ENCODE peak calls at places on chromosomes 7 and 10, in seven cellular contexts. K is transverse colon, F is heart left ventricle, R is choroid plexus epithelial cell, V is spleen, U is bronchial epithelial cell, P is HCT116. Q is an unnamed sample.

GRCh38 chr7:142528608-142529408 is 220.5 kb upstream of the PRSS1 start:
- DNase-seq in U (no peak), V (no peak), R (no peak), F (no peak), K (no peak), P (no peak), Q (no peak)

GRCh38 chr10:16843252-16843870 is 26.1 kb upstream of the RSU1 start:
- DNase-seq in F (peak), K (no peak), P (peak), U (peak), R (peak), V (no peak), Q (peak)

GRCh38 chr7:78444267-78444666 is 645.7 kb downstream of the PHTF2 start:
- DNase-seq in P (no peak), K (no peak), V (no peak), R (no peak), F (no peak), U (no peak), Q (no peak)

GRCh38 chr7:76310102-76310957 is 7.9 kb downstream of the HSPB1 start:
- DNase-seq in F (no peak), K (peak), P (no peak), V (no peak), U (no peak), R (no peak), Q (no peak)

GRCh38 chr10:31906039-31906438 is 22.6 kb downstream of the ARHGAP12 start:
- DNase-seq in V (no peak), U (no peak), R (no peak), F (no peak), K (no peak), P (no peak), Q (no peak)

GRCh38 chr10:73892314-73893080 is 18.1 kb upstream of the CAMK2G start:
- DNase-seq in K (no peak), P (no peak), F (no peak), U (no peak), V (no peak), R (peak), Q (no peak)

GRCh38 chr10:52216852-52217251 is 97.2 kb upstream of the DKK1 start:
- DNase-seq in V (no peak), U (peak), F (no peak), R (peak), K (peak), P (no peak), Q (peak)

GRCh38 chr10:29470355-29470705 is 164.4 kb downstream of the SVIL start:
- DNase-seq in R (peak), P (no peak), F (no peak), K (no peak), V (no peak), U (no peak), Q (no peak)

GRCh38 chr7:26696161-26696560 is 168.2 kb downstream of the SKAP2 start:
- DNase-seq in K (no peak), R (no peak), F (no peak), U (no peak), P (no peak), V (no peak), Q (no peak)

GRCh38 chr10:118853916-118854315 is 99.1 kb upstream of the CACUL1 start:
- DNase-seq in U (no peak), V (no peak), R (no peak), F (no peak), P (no peak), K (no peak), Q (no peak)

GRCh38 chr10:46028584-46029570 is 1.5 kb downstream of the NCOA4 start:
- DNase-seq in K (peak), V (no peak), R (peak), P (peak), U (peak), F (no peak), Q (no peak)

GRCh38 chr7:19403691-19404090 is 258.5 kb upstream of the FERD3L start:
- DNase-seq in K (no peak), R (no peak), P (no peak), U (no peak), V (no peak), F (no peak), Q (no peak)

GRCh38 chr7:1933066-1933835 is 263.2 kb downstream of the ELFN1 start:
- DNase-seq in P (no peak), F (no peak), K (no peak), U (no peak), V (peak), R (no peak), Q (no peak)

GRCh38 chr7:88115258-88116195 is 104.3 kb downstream of the SRI start:
- DNase-seq in R (peak), K (no peak), F (no peak), V (no peak), U (no peak), P (no peak), Q (no peak)

GRCh38 chr10:130250127-130250526 is 113.9 kb downstream of the GLRX3 start:
- DNase-seq in F (no peak), P (no peak), K (no peak), R (no peak), U (no peak), V (no peak), Q (no peak)

GRCh38 chr7:130872756-130873448 is 138.9 kb upstream of the KLF14 start:
- DNase-seq in F (no peak), R (no peak), K (no peak), P (no peak), U (no peak), V (no peak), Q (no peak)

GRCh38 chr7:21030237-21030636 is 243.6 kb upstream of the SP8 start:
- DNase-seq in V (no peak), K (no peak), U (no peak), F (no peak), P (no peak), R (no peak), Q (no peak)

GRCh38 chr7:73871163-73872011 is 10.4 kb downstream of the TMEM270 start:
- DNase-seq in V (no peak), P (no peak), R (no peak), U (no peak), K (peak), F (no peak), Q (no peak)

GRCh38 chr7:117004899-117005298 is 51.6 kb downstream of the ST7 start:
- DNase-seq in F (no peak), K (no peak), U (no peak), R (peak), V (no peak), P (no peak), Q (no peak)

GRCh38 chr10:133405844-133406527 is 12.0 kb downstream of the MTG1 start:
- DNase-seq in P (no peak), R (peak), K (no peak), U (no peak), V (no peak), F (no peak), Q (no peak)

GRCh38 chr7:150955519-150956394 is 22.4 kb downstream of the KCNH2 start:
- DNase-seq in K (peak), F (peak), P (no peak), V (no peak), U (no peak), R (no peak), Q (no peak)

GRCh38 chr7:73329861-73330581 is 2.1 kb downstream of the FKBP6 start:
- DNase-seq in R (peak), K (no peak), F (no peak), V (no peak), U (peak), P (no peak), Q (no peak)

GRCh38 chr7:142626420-142627035 is 122.7 kb upstream of the PRSS1 start:
- DNase-seq in R (peak), K (peak), V (peak), U (peak), P (peak), F (peak), Q (no peak)

GRCh38 chr7:151408839-151409554 is 841 bp downstream of the WDR86 start:
- DNase-seq in F (no peak), P (no peak), U (peak), V (peak), R (peak), K (peak), Q (no peak)

GRCh38 chr7:38796636-38797501 is 112.1 kb downstream of the VPS41 start:
- DNase-seq in U (peak), K (peak), P (peak), F (peak), V (no peak), R (peak), Q (no peak)
- TF ChIP-seq CTCF in U (peak), K (peak), P (peak), F (peak), V (peak), R (peak), Q (peak)

DNA sequence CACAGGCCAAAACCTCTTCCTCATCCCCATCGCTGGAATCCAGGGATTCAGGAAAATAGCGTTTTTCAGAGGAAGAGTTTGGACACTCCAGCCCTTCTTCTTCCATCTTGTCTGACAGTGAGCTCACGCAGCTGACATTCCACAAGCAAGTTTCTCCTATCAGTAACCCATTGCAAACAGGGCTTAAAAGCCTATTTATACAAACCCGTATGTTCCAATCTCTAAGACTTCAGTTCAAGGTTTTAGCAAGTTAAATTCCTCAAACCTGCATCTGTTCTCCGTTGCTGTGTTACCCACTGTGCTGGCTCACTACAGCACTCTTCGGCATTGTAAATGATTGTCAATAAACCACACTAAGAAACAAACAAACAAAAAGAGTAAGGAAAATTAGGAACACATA is 373 bp downstream of the DHX32 start:
- DNase-seq in V (no peak), P (no peak), R (peak), F (no peak), U (no peak), K (no peak), Q (no peak)
- H3K4me3 ChIP-seq in V (no peak), P (no peak), R (no peak), F (peak), U (no peak), K (no peak), Q (no peak)

GRCh38 chr10:61752111-61753011 is 89.6 kb downstream of the CABCOCO1 start:
- DNase-seq in R (peak), P (peak), K (no peak), V (no peak), U (peak), F (no peak), Q (no peak)
- TF ChIP-seq CTCF in R (no peak), P (no peak), K (no peak), V (no peak), U (no peak), F (no peak), Q (no peak)

GRCh38 chr10:114631678-114632417 is 26.2 kb downstream of the ABLIM1 start:
- DNase-seq in P (no peak), V (peak), U (no peak), R (no peak), F (peak), K (peak), Q (no peak)
- H3K4me3 ChIP-seq in P (peak), V (peak), U (peak), R (peak), F (peak), K (peak), Q (no peak)

DNA sequence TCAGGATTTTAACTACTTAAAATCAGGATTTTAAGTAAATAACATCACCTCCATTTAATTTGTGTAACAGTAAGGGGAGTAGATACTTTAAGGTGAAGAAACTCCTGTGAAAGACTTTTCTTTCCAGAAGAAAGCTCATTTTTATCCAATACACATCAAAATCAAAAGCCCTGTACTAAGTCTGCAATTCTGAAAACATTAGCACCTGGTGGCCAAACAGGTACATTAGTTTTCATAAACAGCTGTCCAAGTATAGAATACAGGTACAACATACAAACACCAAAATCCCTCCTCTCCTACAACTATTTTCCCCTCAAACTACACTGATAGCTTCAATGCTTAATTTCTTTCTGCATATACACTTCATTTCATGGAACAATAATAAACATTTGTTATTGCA is 22.9 kb downstream of the FAM3C start:
- DNase-seq in F (no peak), K (no peak), V (no peak), R (no peak), U (no peak), P (no peak), Q (no peak)
- TF ChIP-seq CTCF in F (no peak), K (peak), V (no peak), R (no peak), U (peak), P (no peak), Q (no peak)

DNA sequence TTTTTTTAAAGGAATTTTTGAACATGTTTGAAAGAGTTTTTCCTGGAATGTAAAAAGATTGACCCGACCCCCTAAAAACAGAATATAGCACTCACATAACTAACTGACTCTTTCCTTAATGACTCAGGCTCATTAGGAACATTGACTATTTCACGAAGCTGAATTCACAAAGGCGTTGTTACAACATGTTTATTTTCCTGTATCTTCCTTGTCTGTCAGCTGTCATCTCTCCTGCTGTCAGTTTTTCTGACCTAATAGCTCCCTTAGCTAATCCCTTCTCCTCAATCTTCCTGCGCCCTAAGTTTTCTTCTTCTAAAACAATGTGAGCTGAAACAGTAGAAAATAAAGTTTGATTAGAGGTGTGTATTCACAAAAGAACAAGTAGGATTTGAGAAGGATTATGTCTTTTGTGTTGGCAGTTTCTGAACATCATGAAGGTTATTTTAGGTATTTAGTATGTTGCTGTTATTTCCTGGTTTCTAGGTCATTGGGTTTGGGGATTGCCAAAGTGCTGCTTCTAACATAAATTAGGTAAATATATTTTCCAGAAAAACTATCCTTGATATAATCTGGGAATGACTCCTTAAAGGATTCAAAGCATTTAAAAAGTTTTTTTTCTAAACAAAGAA is 4.6 kb upstream of the MDFIC start:
- DNase-seq in R (no peak), K (no peak), F (no peak), P (no peak), U (peak), V (no peak), Q (no peak)
- H3K4me3 ChIP-seq in R (no peak), K (no peak), F (no peak), P (no peak), U (no peak), V (no peak), Q (no peak)

DNA sequence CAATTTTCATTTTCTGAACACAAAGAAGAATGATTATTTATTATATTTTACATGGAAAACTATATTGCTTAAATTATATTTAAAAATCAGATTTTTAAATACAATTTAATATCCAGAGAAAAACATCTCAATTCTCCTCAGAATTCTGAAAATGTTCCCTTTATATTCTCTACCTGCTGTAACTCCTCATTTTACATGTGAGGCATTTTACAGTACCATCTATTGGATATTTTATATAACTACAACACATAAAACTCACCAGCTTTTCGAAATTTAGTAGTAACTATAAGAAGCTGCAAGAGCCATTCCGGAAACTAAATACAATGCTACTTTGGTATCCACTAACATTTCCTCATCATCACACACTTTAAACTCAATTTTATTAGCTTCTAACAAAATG is 264.6 kb downstream of the DGKB start:
- DNase-seq in U (peak), P (no peak), K (no peak), R (peak), V (no peak), F (no peak), Q (no peak)
- TF ChIP-seq CTCF in U (no peak), P (no peak), K (no peak), R (no peak), V (no peak), F (no peak), Q (no peak)

GRCh38 chr7:37346761-37347160 is 101.9 kb downstream of the ELMO1 start:
- DNase-seq in P (no peak), R (no peak), K (no peak), V (no peak), F (no peak), U (no peak), Q (no peak)

GRCh38 chr7:37341033-37341630 is 107.5 kb downstream of the ELMO1 start:
- DNase-seq in R (no peak), P (no peak), F (no peak), K (no peak), V (no peak), U (no peak), Q (no peak)

GRCh38 chr7:37342170-37342569 is 106.5 kb downstream of the ELMO1 start:
- DNase-seq in R (no peak), U (no peak), V (no peak), K (no peak), P (no peak), F (no peak), Q (no peak)

GRCh38 chr7:37344886-37345579 is 103.6 kb downstream of the ELMO1 start:
- DNase-seq in U (no peak), V (no peak), P (no peak), F (no peak), K (no peak), R (no peak), Q (no peak)

GRCh38 chr7:37342665-37343471 is 105.8 kb downstream of the ELMO1 start:
- DNase-seq in K (peak), R (no peak), V (peak), P (no peak), U (no peak), F (no peak), Q (no peak)
- H3K4me3 ChIP-seq in K (no peak), R (no peak), V (peak), P (no peak), U (no peak), F (peak), Q (no peak)

GRCh38 chr7:90580051-90580450 is 16.1 kb upstream of the CDK14 start:
- DNase-seq in U (peak), K (no peak), F (no peak), R (no peak), V (no peak), P (no peak), Q (no peak)

GRCh38 chr7:90582164-90582563 is 14.0 kb upstream of the CDK14 start:
- DNase-seq in K (no peak), U (peak), P (no peak), V (no peak), F (no peak), R (no peak), Q (no peak)

GRCh38 chr7:90574136-90574819 is 21.8 kb upstream of the CDK14 start:
- DNase-seq in K (no peak), U (no peak), F (peak), R (peak), V (no peak), P (no peak), Q (no peak)

GRCh38 chr7:90574820-90575187 is 21.3 kb upstream of the CDK14 start:
- DNase-seq in U (no peak), P (no peak), F (no peak), V (no peak), R (no peak), K (no peak), Q (no peak)

DNA sequence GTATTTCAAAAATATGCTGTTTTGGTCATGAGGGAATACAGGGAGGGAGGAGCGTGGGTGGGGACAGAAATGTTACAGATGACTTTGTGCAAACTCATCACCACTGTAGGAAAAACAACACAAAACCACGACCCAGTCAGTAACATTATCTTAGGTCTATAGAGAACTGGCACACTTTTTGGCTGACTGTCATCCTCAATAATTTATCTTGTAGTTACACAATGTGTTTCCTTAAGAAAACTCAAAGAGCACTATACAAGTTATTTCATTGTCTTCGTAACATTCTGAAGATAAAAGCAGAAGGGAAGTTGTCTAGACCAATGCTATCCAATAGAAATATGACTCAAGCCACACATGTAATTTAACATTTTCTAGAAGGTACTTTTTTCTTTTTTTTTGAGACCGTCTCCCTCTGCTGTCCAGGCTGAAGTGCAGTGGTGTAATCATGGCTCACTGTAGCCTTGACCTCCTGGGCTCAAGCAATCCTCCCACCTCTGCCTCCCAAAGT is 16.9 kb upstream of the CDK14 start:
- DNase-seq in K (no peak), U (peak), V (no peak), F (no peak), R (peak), P (no peak), Q (no peak)
- TF ChIP-seq CTCF in K (no peak), U (no peak), V (no peak), F (no peak), R (peak), P (no peak), Q (no peak)

Q was measured in LNCaP clone FGC.